ENCODE peak calls at places on chromosomes 16 and 17, in five cellular contexts. Z is neuronal stem cell, C is mesenchymal stem cell, M is H1, R is trophoblast cell. D is an unnamed sample. For H3K4me1, the result is how much of the 10 kb centered on the place peaks cover.

GRCh38 chr17:44069974-44070454 is 521 bp upstream of the G6PC3 start:
- DNase-seq in Z (no peak), C (peak), M (no peak), R (peak), D (peak)

GRCh38 chr17:65364408-65364807 is 197.0 kb downstream of the AXIN2 start:
- DNase-seq in R (no peak), M (no peak), Z (no peak), C (no peak), D (no peak)

GRCh38 chr16:83701494-83701893 is 106.3 kb upstream of the HSBP1 start:
- DNase-seq in C (peak), M (peak), Z (peak), R (peak), D (peak)

GRCh38 chr17:81870978-81871386 is at the start of gene ARHGDIA:
- DNase-seq in R (no peak), C (no peak), Z (no peak), M (no peak), D (no peak)

GRCh38 chr17:38538906-38539305 is 66.8 kb downstream of the SRCIN1 start:
- DNase-seq in C (no peak), Z (no peak), R (no peak), M (no peak), D (no peak)

GRCh38 chr17:45406107-45406506 is 26.6 kb downstream of the ARHGAP27 start:
- DNase-seq in M (no peak), Z (no peak), C (no peak), R (no peak), D (no peak)

GRCh38 chr17:30093463-30094147 is 23.0 kb upstream of the NSRP1 start:
- DNase-seq in R (peak), M (peak), Z (peak), C (peak), D (peak)

GRCh38 chr17:27576429-27577123 is 54.4 kb upstream of the LGALS9 start:
- DNase-seq in Z (no peak), C (peak), R (peak), M (no peak), D (no peak)

GRCh38 chr16:21664801-21665492 is 1.2 kb downstream of the OTOA start:
- DNase-seq in M (no peak), C (no peak), Z (no peak), R (no peak), D (no peak)

GRCh38 chr17:5472511-5472910 is 3.7 kb upstream of the DHX33 start:
- DNase-seq in R (no peak), M (no peak), Z (no peak), C (no peak), D (no peak)
- H2BK12ac ChIP-seq in R (no peak), M (no peak), Z (no peak), C (no peak), D (no peak)

DNA sequence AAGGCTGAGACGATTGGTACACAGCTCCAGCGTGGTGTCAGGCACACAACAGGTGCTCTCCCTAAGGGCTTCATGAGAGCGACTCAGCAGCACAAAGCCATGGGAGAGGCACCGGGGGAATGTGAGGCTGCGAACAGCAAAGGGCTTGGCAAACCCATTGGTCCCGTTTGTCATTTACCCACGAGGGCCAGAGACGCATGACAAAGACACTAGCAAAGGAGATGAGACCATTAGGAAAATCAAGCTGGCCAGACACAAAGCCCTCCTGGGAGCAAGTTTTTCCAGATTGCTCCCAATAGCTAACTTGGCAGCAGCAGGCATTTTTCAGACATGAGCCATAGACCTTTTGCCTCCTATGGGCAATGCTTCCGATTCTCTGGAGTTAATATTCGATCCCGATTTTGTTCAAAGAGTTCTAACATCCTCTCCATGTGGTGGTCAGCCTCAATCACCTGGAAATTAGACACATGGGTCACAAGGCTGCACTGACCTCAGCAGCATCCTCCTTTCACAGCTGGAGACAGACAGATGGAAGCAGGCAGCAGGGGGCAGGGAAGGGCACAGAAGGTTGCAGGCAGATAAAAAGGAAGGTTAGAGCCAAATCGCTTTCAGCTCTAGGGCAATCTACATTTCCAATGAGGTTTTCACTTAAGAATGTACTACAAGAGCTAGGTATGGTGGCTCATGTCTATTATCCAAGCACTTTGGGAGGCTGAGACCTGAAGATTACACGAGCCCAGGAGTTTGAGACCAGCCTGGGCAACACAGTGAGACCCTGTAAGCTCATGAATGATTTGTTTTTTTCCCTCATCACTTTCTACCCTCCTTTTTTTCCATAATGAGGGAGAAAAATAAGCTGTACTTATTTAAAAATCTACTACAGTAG is 38.1 kb downstream of the TK2 start:
- DNase-seq in R (peak), C (peak), Z (no peak), M (peak), D (peak)
- H3K4me2 ChIP-seq in R (no peak), C (no peak), Z (no peak), M (peak), D (no peak)

DNA sequence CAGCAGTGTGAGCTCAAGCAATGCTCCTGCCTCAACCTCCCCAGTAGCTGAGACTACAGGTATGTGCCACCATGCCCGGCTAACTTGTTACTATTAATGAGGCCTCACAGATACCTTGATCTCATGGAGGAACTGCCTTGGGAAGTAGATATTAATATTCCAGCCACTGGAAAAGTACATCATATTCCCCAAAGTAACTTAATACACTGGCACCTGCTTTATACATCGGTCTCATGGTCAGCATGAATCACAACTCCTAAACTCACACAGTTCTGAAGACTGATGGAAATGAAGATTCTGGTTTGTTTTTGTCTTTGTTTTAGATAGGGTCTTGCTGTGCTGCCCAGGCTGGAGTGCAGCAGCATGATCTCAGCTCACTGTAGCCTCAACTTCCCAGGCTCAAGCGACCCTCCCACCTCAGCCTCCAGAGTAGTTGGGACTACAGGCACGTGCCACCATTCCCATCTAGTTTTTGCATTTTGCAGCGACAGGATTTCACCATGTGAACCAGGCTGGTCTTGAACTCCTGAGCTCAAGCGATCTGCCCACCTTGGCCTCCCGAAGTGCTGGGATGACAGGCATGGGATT is 28.2 kb downstream of the ADCY9 start:
- DNase-seq in Z (no peak), R (no peak), M (no peak), C (no peak), D (no peak)
- H3K4me1 ChIP-seq in Z (under half), R (under half), M (under half), C (under half), D (under half)

DNA sequence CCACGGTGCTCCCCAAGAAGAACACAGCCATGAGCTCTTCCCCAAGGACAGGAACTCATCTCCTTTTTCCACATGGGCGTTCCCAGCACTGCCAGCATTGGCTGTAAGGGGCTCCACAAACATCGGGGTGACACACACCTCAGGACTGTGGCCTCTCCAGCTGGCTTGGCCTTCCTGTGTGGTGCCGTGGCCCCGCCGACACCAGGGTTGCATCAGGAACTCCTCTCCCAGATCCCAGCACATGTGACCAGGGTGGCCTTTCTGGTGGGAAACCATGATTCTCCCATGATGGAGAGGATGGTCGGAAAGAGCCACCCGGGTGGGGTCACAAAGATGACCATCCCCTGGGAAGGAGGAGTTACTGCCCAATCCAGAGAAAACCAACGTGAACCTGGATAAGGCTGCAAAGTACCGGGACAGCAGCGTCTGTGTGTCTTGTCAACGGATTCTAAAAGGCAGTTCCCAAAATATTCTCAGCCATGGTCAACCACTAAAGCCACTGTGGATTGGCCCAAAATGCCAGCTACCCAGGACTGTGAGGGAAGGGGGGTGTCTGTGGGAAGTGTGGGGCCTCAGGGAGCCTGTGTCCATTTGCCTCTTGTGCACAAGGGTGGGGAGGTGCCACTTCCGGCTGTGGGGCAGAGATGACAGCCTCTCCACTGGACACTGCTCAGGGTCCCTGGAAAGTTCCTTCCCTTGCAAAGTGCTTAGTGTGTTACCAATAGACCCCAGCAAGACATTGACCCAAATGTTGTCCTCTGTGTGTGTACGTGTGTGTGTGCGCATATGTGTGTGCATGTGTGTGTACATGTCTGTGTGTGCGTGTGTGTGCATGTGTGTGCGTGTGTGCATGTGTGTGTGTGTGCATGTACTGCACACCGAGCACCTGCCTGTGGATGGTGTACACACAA is 78.0 kb upstream of the CBX4 start:
- DNase-seq in C (no peak), Z (no peak), M (no peak), R (no peak), D (no peak)
- H2BK12ac ChIP-seq in C (no peak), Z (no peak), M (peak), R (no peak), D (no peak)

GRCh38 chr17:2819921-2820501 is 23.8 kb downstream of the RAP1GAP2 start:
- DNase-seq in M (no peak), Z (no peak), R (no peak), C (no peak), D (no peak)
- H3K4me2 ChIP-seq in M (no peak), Z (no peak), R (no peak), C (no peak), D (no peak)